ENCODE peak calls at places on chromosomes 16 and 17, in eight cellular contexts. J, Y, Z, X, R, N, K and W are unnamed samples.

GRCh38 chr16:337437-337836 is 15.1 kb downstream of the AXIN1 start:
- DNase-seq in J (no peak), Y (no peak), Z (no peak), X (no peak), R (no peak), N (no peak), K (no peak), W (peak)

GRCh38 chr17:44385287-44386181 is 3.9 kb downstream of the ITGA2B start:
- DNase-seq in J (no peak), Y (peak), Z (peak), X (peak), R (peak), N (peak), K (peak), W (no peak)

GRCh38 chr16:66910175-66910940 is 8.3 kb downstream of the CDH16 start:
- DNase-seq in J (no peak), Y (no peak), Z (no peak), X (no peak), R (no peak), N (no peak), K (no peak), W (no peak)

GRCh38 chr16:29664133-29664912 is 1.3 kb downstream of the SPN start:
- DNase-seq in J (peak), Y (no peak), Z (no peak), X (no peak), R (no peak), N (peak), K (no peak), W (no peak)

GRCh38 chr17:68600123-68600880 is 865 bp downstream of the FAM20A start:
- DNase-seq in J (no peak), Y (no peak), Z (no peak), X (no peak), R (no peak), N (no peak), K (no peak), W (no peak)

GRCh38 chr17:65487161-65487560 is 74.3 kb downstream of the AXIN2 start:
- DNase-seq in J (no peak), Y (no peak), Z (no peak), X (no peak), R (no peak), N (no peak), K (no peak), W (no peak)

GRCh38 chr17:75996665-75997590 is 3.7 kb upstream of the CDK3 start:
- DNase-seq in J (peak), Y (no peak), Z (peak), X (no peak), R (no peak), N (no peak), K (no peak), W (no peak)

GRCh38 chr17:7355053-7355452 is at the start of gene TMEM95:
- DNase-seq in J (no peak), Y (no peak), Z (no peak), X (no peak), R (no peak), N (no peak), K (peak), W (no peak)

GRCh38 chr16:65000654-65001053 is 121.2 kb downstream of the CDH11 start:
- DNase-seq in J (no peak), Y (no peak), Z (no peak), X (no peak), R (no peak), N (no peak), K (no peak), W (no peak)

GRCh38 chr16:70162041-70162451 is 11.5 kb upstream of the CLEC18C start:
- DNase-seq in J (no peak), Y (no peak), Z (peak), X (no peak), R (no peak), N (no peak), K (peak), W (no peak)

GRCh38 chr16:52914428-52914827 is 138.3 kb downstream of the CHD9NB start:
- DNase-seq in J (no peak), Y (no peak), Z (no peak), X (no peak), R (no peak), N (no peak), K (no peak), W (no peak)

GRCh38 chr17:17343160-17343735 is 40.1 kb downstream of the NT5M start:
- DNase-seq in J (no peak), Y (no peak), Z (no peak), X (no peak), R (no peak), N (no peak), K (no peak), W (no peak)